ENCODE peak calls at places on chromosome 22, in eight cellular contexts. T is GM10248, G is Caki2, A is non-pigmented ciliary epithelial cell, N is type B pancreatic cell, W is ecto neural progenitor cell, O is dorsolateral prefrontal cortex, C is NB4. H is an unnamed sample.

GRCh38 chr22:50600967-50601668 is 525 bp downstream of the MAPK8IP2 start:
- DNase-seq in T (no peak), G (no peak), A (no peak), N (no peak), W (peak), O (no peak), C (no peak), H (no peak)

GRCh38 chr22:42443240-42444059 is 11.2 kb upstream of the NFAM1 start:
- DNase-seq in T (no peak), G (no peak), A (no peak), N (no peak), W (no peak), O (no peak), C (no peak), H (no peak)

GRCh38 chr22:43731986-43732385 is 80.1 kb downstream of the EFCAB6 start:
- DNase-seq in T (no peak), G (no peak), A (no peak), N (no peak), W (no peak), O (no peak), C (no peak), H (no peak)

GRCh38 chr22:26168934-26169311 is 339 bp upstream of the SEZ6L start:
- DNase-seq in T (no peak), G (no peak), A (no peak), N (no peak), W (no peak), O (no peak), C (no peak), H (no peak)

GRCh38 chr22:35552186-35552842 is 11.7 kb downstream of the RASD2 start:
- DNase-seq in T (peak), G (peak), A (no peak), N (no peak), W (peak), O (no peak), C (peak), H (peak)

GRCh38 chr22:48112687-48113521 is 1350.5 kb downstream of the TBC1D22A start:
- DNase-seq in T (no peak), G (peak), A (no peak), N (no peak), W (no peak), O (no peak), C (no peak), H (no peak)

GRCh38 chr22:49976439-49977175 is 16.0 kb downstream of the PIM3 start:
- DNase-seq in T (peak), G (no peak), A (no peak), N (no peak), W (peak), O (no peak), C (peak), H (peak)

GRCh38 chr22:36244522-36245391 is 5.4 kb upstream of the APOL2 start:
- DNase-seq in T (no peak), G (no peak), A (no peak), N (no peak), W (no peak), O (no peak), C (no peak), H (no peak)

GRCh38 chr22:50672471-50673230 is at the start of gene SHANK3:
- DNase-seq in T (peak), G (no peak), A (no peak), N (peak), W (no peak), O (no peak), C (no peak), H (no peak)

GRCh38 chr22:37905534-37906363 is at the start of gene MICALL1:
- DNase-seq in T (peak), G (peak), A (no peak), N (peak), W (peak), O (peak), C (peak), H (peak)

GRCh38 chr22:44888491-44888941 is 121.3 kb downstream of the PHF21B start:
- DNase-seq in T (no peak), G (no peak), A (no peak), N (no peak), W (no peak), O (no peak), C (no peak), H (no peak)

GRCh38 chr22:17441326-17441725 is 72.1 kb downstream of the CECR2 start:
- DNase-seq in T (no peak), G (no peak), A (no peak), N (no peak), W (no peak), O (no peak), C (no peak), H (no peak)

GRCh38 chr22:47333625-47334024 is 571.2 kb downstream of the TBC1D22A start:
- DNase-seq in T (no peak), G (peak), A (no peak), N (no peak), W (no peak), O (no peak), C (peak), H (peak)